ENCODE peak calls at places on chromosome 17, in ten cellular contexts. M is body of pancreas, R is heart right ventricle, S is tibial artery, P is AG04450, O is brain microvascular endothelial cell, U is Peyer's patch, H is MM.1S, C is upper lobe of right lung, G is mammary epithelial cell. L is an unnamed sample.
A peak's percentile ranks its signal among the peaks of the same experiment; 100 is the strongest.

GRCh38 chr17:74756891-74757290 is 8.5 kb downstream of the NHERF1 start:
- DNase-seq in M (no peak), R (no peak), S (no peak), P (no peak), O (no peak), U (no peak), H (no peak), C (no peak), G (no peak), L (no peak)

GRCh38 chr17:74325743-74326379 is at the start of gene KIF19:
- DNase-seq in M (peak; percentile 32), R (peak; percentile 65), S (no peak), P (no peak), O (no peak), U (peak; percentile 17), H (peak; percentile 39), C (peak; percentile 75), G (no peak), L (no peak)

GRCh38 chr17:4020096-4020495 is 55.9 kb upstream of the ATP2A3 start:
- DNase-seq in M (no peak), R (no peak), S (no peak), P (no peak), O (no peak), U (no peak), H (no peak), C (no peak), G (no peak), L (no peak)

GRCh38 chr17:74957935-74958549 is 14.5 kb downstream of the HID1 start:
- DNase-seq in M (peak; percentile 78), R (peak; percentile 82), S (peak; percentile 82), P (no peak), O (peak; percentile 51), U (peak; percentile 68), H (peak; percentile 54), C (peak; percentile 86), G (peak; percentile 28), L (peak; percentile 78)

GRCh38 chr17:5581655-5582054 is 2.7 kb downstream of the NLRP1 start:
- DNase-seq in M (no peak), R (no peak), S (no peak), P (no peak), O (no peak), U (no peak), H (no peak), C (no peak), G (no peak), L (no peak)

GRCh38 chr17:32783602-32784001 is 93.3 kb downstream of the MYO1D start:
- DNase-seq in M (no peak), R (no peak), S (no peak), P (peak; percentile 27), O (peak; percentile 34), U (no peak), H (peak; percentile 79), C (no peak), G (peak; percentile 43), L (no peak)

GRCh38 chr17:37490022-37490587 is 414 bp downstream of the DUSP14 start:
- DNase-seq in M (peak; percentile 60), R (peak; percentile 61), S (peak; percentile 80), P (no peak), O (peak; percentile 54), U (peak; percentile 57), H (peak; percentile 61), C (peak; percentile 83), G (peak; percentile 58), L (peak; percentile 68)

GRCh38 chr17:74785096-74785980 is 9.2 kb upstream of the NAT9 start:
- DNase-seq in M (no peak), R (no peak), S (no peak), P (no peak), O (no peak), U (no peak), H (peak; percentile 69), C (no peak), G (no peak), L (no peak)

GRCh38 chr17:71753070-71753469 is 367.8 kb upstream of the SOX9 start:
- DNase-seq in M (no peak), R (no peak), S (no peak), P (no peak), O (no peak), U (no peak), H (no peak), C (no peak), G (no peak), L (no peak)

GRCh38 chr17:29777663-29778062 is 152.4 kb downstream of the SSH2 start:
- DNase-seq in M (no peak), R (no peak), S (no peak), P (no peak), O (no peak), U (no peak), H (no peak), C (no peak), G (no peak), L (no peak)

GRCh38 chr17:65553646-65554567 is 7.5 kb downstream of the AXIN2 start:
- DNase-seq in M (no peak), R (no peak), S (no peak), P (no peak), O (no peak), U (no peak), H (no peak), C (no peak), G (no peak), L (peak; percentile 81)

GRCh38 chr17:1515640-1516402 is 591 bp downstream of the INPP5K start:
- DNase-seq in M (peak; percentile 55), R (no peak), S (peak; percentile 83), P (peak; percentile 81), O (peak; percentile 78), U (peak; percentile 81), H (peak; percentile 86), C (no peak), G (peak; percentile 77), L (no peak)

GRCh38 chr17:29848737-29849136 is 81.3 kb downstream of the SSH2 start:
- DNase-seq in M (no peak), R (no peak), S (no peak), P (peak; percentile 18), O (no peak), U (no peak), H (no peak), C (no peak), G (no peak), L (no peak)

GRCh38 chr17:10799407-10799806 is 4.5 kb downstream of the TMEM238L start:
- DNase-seq in M (no peak), R (no peak), S (no peak), P (no peak), O (no peak), U (no peak), H (no peak), C (no peak), G (no peak), L (no peak)

GRCh38 chr17:19713901-19714361 is 2.5 kb downstream of the SLC47A2 start:
- DNase-seq in M (no peak), R (no peak), S (peak; percentile 41), P (no peak), O (no peak), U (no peak), H (no peak), C (no peak), G (no peak), L (no peak)

GRCh38 chr17:28940675-28941074 is 10.6 kb downstream of the PHF12 start:
- DNase-seq in M (no peak), R (no peak), S (no peak), P (no peak), O (no peak), U (no peak), H (no peak), C (no peak), G (no peak), L (no peak)

GRCh38 chr17:1972429-1973160 is 52.5 kb downstream of the RTN4RL1 start:
- DNase-seq in M (no peak), R (no peak), S (no peak), P (no peak), O (peak; percentile 13), U (no peak), H (no peak), C (peak; percentile 77), G (no peak), L (no peak)

GRCh38 chr17:67212716-67213417 is 32.1 kb downstream of the HELZ start:
- DNase-seq in M (no peak), R (no peak), S (no peak), P (peak; percentile 41), O (no peak), U (no peak), H (no peak), C (no peak), G (peak; percentile 28), L (no peak)
- TF ChIP-seq CTCF in M (no peak), R (no peak), S (no peak), P (no peak), O (no peak), U (no peak), H (no peak), C (no peak), G (no peak), L (no peak)

DNA sequence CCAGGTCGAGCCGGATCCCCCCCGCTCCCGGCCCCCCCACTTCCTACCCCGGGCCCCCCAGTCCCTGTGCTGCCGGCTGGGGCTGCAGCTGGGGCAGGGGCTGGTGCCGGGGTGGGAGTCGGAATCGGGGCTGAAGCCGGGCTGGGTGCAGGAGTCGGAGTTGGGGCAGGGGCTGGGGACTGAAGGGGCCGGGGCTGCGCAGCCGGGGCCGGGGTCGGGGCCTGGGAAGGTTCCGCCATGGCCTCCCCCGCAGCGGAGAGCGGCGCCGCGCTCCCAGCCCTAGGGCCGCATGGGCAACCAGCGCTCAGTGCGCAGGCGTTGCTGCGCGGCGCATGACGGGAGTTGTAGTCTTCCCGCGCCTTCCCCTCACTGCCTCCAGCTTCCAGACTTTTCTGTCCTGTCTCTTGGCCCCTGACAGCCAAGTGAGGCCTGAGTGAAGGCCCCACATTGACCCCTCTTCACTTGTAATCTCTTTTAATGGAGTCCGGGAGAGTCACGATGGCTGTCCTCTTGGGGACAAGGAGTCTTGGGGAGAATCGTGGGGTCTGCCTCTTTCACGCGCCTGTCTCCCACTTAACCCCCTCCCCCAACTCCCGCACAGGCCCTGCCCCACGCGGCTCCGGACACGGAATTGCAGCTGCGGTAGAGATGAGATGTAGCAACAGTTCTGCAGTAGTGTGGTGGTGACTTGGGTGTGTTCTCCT is at the start of gene KAT2A:
- DNase-seq in M (peak; percentile 84), R (peak; percentile 86), S (peak; percentile 83), P (no peak), O (peak; percentile 70), U (peak; percentile 76), H (peak; percentile 83), C (peak; percentile 91), G (peak; percentile 71), L (peak; percentile 89)
- TF ChIP-seq CTCF in M (no peak), R (no peak), S (no peak), P (no peak), O (no peak), U (no peak), H (no peak), C (no peak), G (no peak), L (no peak)

DNA sequence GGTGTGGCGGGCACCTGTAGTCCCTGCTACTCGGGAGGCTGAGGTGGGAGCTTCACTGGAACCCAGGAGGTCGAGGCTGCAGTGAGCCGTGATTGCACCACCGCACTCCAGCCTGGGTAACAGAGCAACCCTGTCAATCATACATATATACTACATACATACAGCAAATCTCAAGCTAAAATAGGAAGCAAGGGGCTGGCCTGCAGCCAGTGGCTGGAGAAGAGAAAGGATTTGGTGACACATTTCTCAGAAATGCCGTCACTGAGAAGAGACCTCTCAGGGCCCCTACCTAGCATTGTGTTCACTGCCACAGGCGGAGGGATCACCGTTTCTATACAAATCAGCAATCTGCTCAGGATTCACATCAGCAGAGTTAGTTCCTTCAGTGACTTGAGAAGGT is 16.9 kb downstream of the NARF start:
- DNase-seq in M (no peak), R (no peak), S (no peak), P (no peak), O (peak; percentile 20), U (no peak), H (no peak), C (no peak), G (no peak), L (no peak)
- TF ChIP-seq CTCF in M (no peak), R (no peak), S (no peak), P (no peak), O (no peak), U (no peak), H (no peak), C (no peak), G (no peak), L (no peak)

GRCh38 chr17:58210922-58211321 is 8.1 kb downstream of the MKS1 start:
- DNase-seq in M (no peak), R (no peak), S (no peak), P (no peak), O (no peak), U (no peak), H (no peak), C (no peak), G (no peak), L (no peak)
- TF ChIP-seq CTCF in M (no peak), R (no peak), S (no peak), P (no peak), O (peak; percentile 33), U (no peak), H (peak; percentile 37), C (no peak), G (peak; percentile 17), L (no peak)